ENCODE peak calls at places on chromosomes 1 and 21, in eight cellular contexts. K, Y, E, P, L, R, U and O are unnamed samples.

GRCh38 chr1:173666646-173667045 is 3.0 kb downstream of the ANKRD45 start:
- DNase-seq in K (no peak), Y (peak), E (no peak), P (no peak), L (no peak), R (no peak), U (no peak), O (no peak)

GRCh38 chr1:19582318-19582717 is 61.8 kb upstream of the NBL1 start:
- DNase-seq in K (peak), Y (no peak), E (peak), P (no peak), L (peak), R (peak), U (no peak), O (no peak)

GRCh38 chr1:84103197-84103992 is 40.7 kb upstream of the PRKACB start:
- DNase-seq in K (no peak), Y (peak), E (peak), P (peak), L (no peak), R (no peak), U (peak), O (no peak)

GRCh38 chr1:234322979-234323378 is 50.3 kb upstream of the COA6 start:
- DNase-seq in K (no peak), Y (peak), E (no peak), P (no peak), L (no peak), R (peak), U (no peak), O (no peak)

GRCh38 chr21:18801468-18801867 is 397.9 kb upstream of the TMPRSS15 start:
- DNase-seq in K (no peak), Y (no peak), E (no peak), P (no peak), L (no peak), R (no peak), U (no peak), O (no peak)

GRCh38 chr1:155166373-155167165 is 6.5 kb downstream of the KRTCAP2 start:
- DNase-seq in K (no peak), Y (no peak), E (peak), P (peak), L (no peak), R (no peak), U (no peak), O (peak)

GRCh38 chr1:120178799-120179419 is 2.6 kb upstream of the SEC22B start:
- DNase-seq in K (no peak), Y (peak), E (no peak), P (peak), L (no peak), R (no peak), U (no peak), O (no peak)

GRCh38 chr1:116159611-116160010 is 48.4 kb downstream of the MAB21L3 start:
- DNase-seq in K (no peak), Y (no peak), E (no peak), P (no peak), L (no peak), R (no peak), U (no peak), O (no peak)

GRCh38 chr1:183180213-183180612 is 5.9 kb upstream of the LAMC2 start:
- DNase-seq in K (no peak), Y (peak), E (peak), P (no peak), L (no peak), R (no peak), U (peak), O (no peak)